ENCODE peak calls at places on chromosomes 4 and X, in seven cellular contexts. E, U, I, Q, K, B and C are unnamed samples.

GRCh38 chr4:14115106-14115505 is 487.6 kb upstream of the BOD1L1 start:
- DNase-seq in E (no peak), U (no peak), I (no peak), Q (no peak), K (no peak), B (no peak), C (no peak)

GRCh38 chrX:13092455-13092941 is 48.1 kb upstream of the FAM9C start:
- DNase-seq in E (no peak), U (peak; percentile 84), I (no peak), Q (no peak), K (no peak), B (peak; percentile 25), C (no peak)

GRCh38 chr4:99763635-99764101 is 53.0 kb upstream of the DAPP1 start:
- DNase-seq in E (no peak), U (no peak), I (peak; percentile 77), Q (no peak), K (no peak), B (no peak), C (no peak)

GRCh38 chr4:173195132-173195531 is 26.5 kb downstream of the GALNT7 start:
- DNase-seq in E (no peak), U (no peak), I (no peak), Q (no peak), K (no peak), B (no peak), C (no peak)

GRCh38 chr4:138175337-138175794 is 66.8 kb downstream of the SLC7A11 start:
- DNase-seq in E (no peak), U (no peak), I (no peak), Q (no peak), K (peak; percentile 60), B (no peak), C (no peak)

GRCh38 chr4:143559757-143560147 is 46.2 kb downstream of the SMARCA5 start:
- DNase-seq in E (no peak), U (no peak), I (no peak), Q (no peak), K (no peak), B (peak; percentile 3), C (no peak)

GRCh38 chr4:90121961-90122748 is 5.0 kb upstream of the CCSER1 start:
- DNase-seq in E (no peak), U (no peak), I (no peak), Q (no peak), K (no peak), B (no peak), C (no peak)

GRCh38 chrX:20441123-20441522 is 174.4 kb upstream of the RPS6KA3 start:
- DNase-seq in E (no peak), U (no peak), I (no peak), Q (no peak), K (no peak), B (no peak), C (no peak)

GRCh38 chr4:158891256-158891655 is 122.4 kb downstream of the FNIP2 start:
- DNase-seq in E (no peak), U (no peak), I (no peak), Q (no peak), K (no peak), B (no peak), C (no peak)

GRCh38 chr4:185518494-185518893 is 16.8 kb downstream of the PDLIM3 start:
- DNase-seq in E (no peak), U (no peak), I (no peak), Q (no peak), K (no peak), B (no peak), C (no peak)

GRCh38 chr4:95362906-95363578 is 185.7 kb downstream of the UNC5C start:
- DNase-seq in E (peak; percentile 49), U (no peak), I (no peak), Q (peak; percentile 40), K (no peak), B (no peak), C (no peak)

GRCh38 chr4:36325499-36325898 is 44.1 kb downstream of the DTHD1 start:
- DNase-seq in E (no peak), U (no peak), I (no peak), Q (no peak), K (no peak), B (no peak), C (no peak)

GRCh38 chrX:39613997-39614679 is 483.6 kb downstream of the BCOR start:
- DNase-seq in E (peak; percentile 66), U (no peak), I (no peak), Q (no peak), K (no peak), B (peak; percentile 1), C (no peak)

GRCh38 chrX:101462892-101463291 is 22.4 kb upstream of the ARMCX4 start:
- DNase-seq in E (peak; percentile 3), U (no peak), I (no peak), Q (no peak), K (no peak), B (no peak), C (no peak)

GRCh38 chr4:8050555-8051206 is 107.9 kb downstream of the ABLIM2 start:
- DNase-seq in E (no peak), U (no peak), I (peak; percentile 4), Q (peak; percentile 68), K (peak; percentile 73), B (no peak), C (peak; percentile 73)

GRCh38 chr4:142402925-142403324 is 443.2 kb downstream of the INPP4B start:
- DNase-seq in E (no peak), U (no peak), I (no peak), Q (no peak), K (no peak), B (no peak), C (no peak)

GRCh38 chr4:57109530-57109846 is 697 bp downstream of the IGFBP7 start:
- DNase-seq in E (no peak), U (no peak), I (no peak), Q (no peak), K (no peak), B (no peak), C (no peak)

GRCh38 chrX:24266996-24267395 is 46.9 kb downstream of the SUPT20HL2 start:
- DNase-seq in E (no peak), U (no peak), I (no peak), Q (no peak), K (no peak), B (no peak), C (no peak)

GRCh38 chr4:2292679-2293108 is 30.8 kb upstream of the MXD4 start:
- DNase-seq in E (no peak), U (no peak), I (peak; percentile 62), Q (no peak), K (no peak), B (no peak), C (no peak)

GRCh38 chrX:153870288-153870690 is 15.7 kb downstream of the L1CAM start:
- DNase-seq in E (no peak), U (no peak), I (no peak), Q (no peak), K (no peak), B (no peak), C (no peak)

GRCh38 chrX:119655125-119655524 is 37.8 kb downstream of the SEPTIN6 start:
- DNase-seq in E (no peak), U (no peak), I (peak; percentile 10), Q (no peak), K (no peak), B (no peak), C (no peak)

GRCh38 chr4:39936565-39937418 is 40.9 kb downstream of the PDS5A start:
- DNase-seq in E (peak; percentile 54), U (no peak), I (no peak), Q (no peak), K (no peak), B (no peak), C (no peak)

GRCh38 chrX:44873415-44874270 is 655 bp downstream of the KDM6A start:
- DNase-seq in E (peak; percentile 68), U (peak; percentile 72), I (peak; percentile 26), Q (peak; percentile 43), K (no peak), B (peak; percentile 10), C (peak; percentile 25)

GRCh38 chrX:74349387-74349786 is 45.4 kb downstream of the ZCCHC13 start:
- DNase-seq in E (no peak), U (no peak), I (peak; percentile 17), Q (no peak), K (no peak), B (no peak), C (no peak)

GRCh38 chr4:173399016-173399415 is at the start of gene SCRG1:
- DNase-seq in E (peak; percentile 66), U (no peak), I (no peak), Q (peak; percentile 45), K (no peak), B (no peak), C (peak; percentile 43)

GRCh38 chr4:68283714-68284113 is 38.2 kb upstream of the TMPRSS11B start:
- DNase-seq in E (no peak), U (no peak), I (no peak), Q (no peak), K (no peak), B (no peak), C (no peak)

GRCh38 chr4:83022724-83023427 is 12.1 kb upstream of the COPS4 start:
- DNase-seq in E (no peak), U (no peak), I (peak; percentile 48), Q (no peak), K (no peak), B (no peak), C (no peak)

GRCh38 chrX:71547339-71547738 is 14.4 kb downstream of the OGT start:
- DNase-seq in E (no peak), U (no peak), I (no peak), Q (no peak), K (no peak), B (no peak), C (no peak)